ENCODE peak calls at places on chromosomes 2 and 18, in seven cellular contexts. A, T, N, H, U, P and Q are unnamed samples.

GRCh38 chr2:120133572-120134244 is 89.5 kb downstream of the TMEM185B start:
- DNase-seq in A (no peak), T (no peak), N (peak), H (no peak), U (no peak), P (no peak), Q (no peak)

GRCh38 chr2:3587432-3587831 is 7.5 kb upstream of the COLEC11 start:
- DNase-seq in A (no peak), T (no peak), N (no peak), H (no peak), U (no peak), P (no peak), Q (no peak)

GRCh38 chr18:8188196-8188595 is 421.0 kb upstream of the RAB12 start:
- DNase-seq in A (no peak), T (no peak), N (no peak), H (no peak), U (no peak), P (peak), Q (no peak)

GRCh38 chr2:231132126-231132525 is 7.3 kb upstream of the HTR2B start:
- DNase-seq in A (no peak), T (no peak), N (no peak), H (no peak), U (no peak), P (no peak), Q (no peak)

GRCh38 chr2:5067816-5068215 is 624.4 kb upstream of the SOX11 start:
- DNase-seq in A (no peak), T (no peak), N (no peak), H (no peak), U (no peak), P (no peak), Q (no peak)

GRCh38 chr18:26405190-26405781 is 143.1 kb downstream of the KCTD1 start:
- DNase-seq in A (peak), T (peak), N (peak), H (peak), U (peak), P (no peak), Q (no peak)

GRCh38 chr2:31216734-31217133 is 581 bp downstream of the CAPN14 start:
- DNase-seq in A (no peak), T (no peak), N (no peak), H (no peak), U (no peak), P (no peak), Q (no peak)

GRCh38 chr2:98823196-98824166 is 92.5 kb upstream of the MGAT4A start:
- DNase-seq in A (peak), T (no peak), N (no peak), H (no peak), U (peak), P (no peak), Q (no peak)

GRCh38 chr18:36099311-36099710 is 29.8 kb downstream of the SLC39A6 start:
- DNase-seq in A (no peak), T (no peak), N (no peak), H (no peak), U (no peak), P (no peak), Q (no peak)

GRCh38 chr2:69774984-69775982 is 33.3 kb downstream of the ANXA4 start:
- DNase-seq in A (no peak), T (no peak), N (no peak), H (no peak), U (no peak), P (no peak), Q (no peak)

GRCh38 chr2:205965707-205966106 is 120.3 kb downstream of the INO80D start:
- DNase-seq in A (no peak), T (no peak), N (no peak), H (no peak), U (no peak), P (no peak), Q (no peak)

GRCh38 chr2:73588177-73588576 is 54.0 kb downstream of the NAT8 start:
- DNase-seq in A (peak), T (no peak), N (no peak), H (no peak), U (peak), P (no peak), Q (no peak)

GRCh38 chr18:61943175-61943964 is 50.6 kb upstream of the RNF152 start:
- DNase-seq in A (no peak), T (no peak), N (no peak), H (no peak), U (no peak), P (no peak), Q (no peak)

GRCh38 chr2:173607601-173608311 is 253.1 kb downstream of the CDCA7 start:
- DNase-seq in A (no peak), T (no peak), N (no peak), H (no peak), U (no peak), P (no peak), Q (no peak)

GRCh38 chr2:99066602-99067001 is 74.9 kb upstream of the C2orf15 start:
- DNase-seq in A (peak), T (no peak), N (peak), H (peak), U (no peak), P (peak), Q (no peak)